ENCODE peak calls at places on chromosomes 1 and 21, in nine cellular contexts. A is PC-9, Q is mammary epithelial cell, R is heart left ventricle, C is upper lobe of right lung, S is AG04450, H is left lung, T is sigmoid colon, U is adrenal gland. J is an unnamed sample. For H3K9me3, the result is how much of the 10 kb centered on the place peaks cover.

GRCh38 chr1:147390185-147390542 is 147.7 kb downstream of the CHD1L start:
- DNase-seq in A (no peak), Q (no peak), R (no peak), C (no peak), S (no peak), H (no peak), T (no peak), U (no peak), J (no peak)

GRCh38 chr1:21165076-21165475 is 11.6 kb downstream of the EIF4G3 start:
- DNase-seq in A (no peak), Q (no peak), R (no peak), C (no peak), S (no peak), H (no peak), T (no peak), U (no peak), J (no peak)

GRCh38 chr1:8047112-8047511 is 21.0 kb upstream of the ERRFI1 start:
- DNase-seq in A (no peak), Q (peak), R (no peak), C (no peak), S (no peak), H (no peak), T (no peak), U (no peak), J (no peak)

GRCh38 chr1:233627823-233628222 is 13.9 kb downstream of the KCNK1 start:
- DNase-seq in A (peak), Q (peak), R (no peak), C (no peak), S (no peak), H (no peak), T (no peak), U (no peak), J (no peak)

GRCh38 chr21:45874716-45875415 is 106.7 kb upstream of the COL6A1 start:
- DNase-seq in A (no peak), Q (no peak), R (no peak), C (peak), S (peak), H (peak), T (peak), U (peak), J (no peak)

GRCh38 chr21:41806773-41807172 is 39.9 kb upstream of the RIPK4 start:
- DNase-seq in A (no peak), Q (no peak), R (no peak), C (no peak), S (no peak), H (no peak), T (no peak), U (no peak), J (no peak)

GRCh38 chr1:220019071-220019470 is 27.2 kb downstream of the EPRS1 start:
- DNase-seq in A (no peak), Q (no peak), R (no peak), C (no peak), S (no peak), H (no peak), T (no peak), U (no peak), J (no peak)

GRCh38 chr1:47756006-47756405 is 241.2 kb downstream of the TRABD2B start:
- DNase-seq in A (no peak), Q (no peak), R (no peak), C (no peak), S (no peak), H (no peak), T (no peak), U (no peak), J (no peak)

GRCh38 chr1:214700381-214700780 is 97.4 kb downstream of the CENPF start:
- DNase-seq in A (no peak), Q (no peak), R (no peak), C (no peak), S (no peak), H (no peak), T (no peak), U (no peak), J (no peak)

GRCh38 chr1:224700915-224701531 is 84.9 kb downstream of the CNIH3 start:
- DNase-seq in A (no peak), Q (no peak), R (no peak), C (no peak), S (no peak), H (no peak), T (no peak), U (no peak), J (no peak)

GRCh38 chr1:161216945-161217712 is 2.0 kb downstream of the FCER1G start:
- DNase-seq in A (no peak), Q (no peak), R (no peak), C (no peak), S (no peak), H (no peak), T (peak), U (peak), J (no peak)

GRCh38 chr21:37683396-37684114 is 232.7 kb downstream of the KCNJ6 start:
- DNase-seq in A (no peak), Q (no peak), R (no peak), C (no peak), S (no peak), H (no peak), T (no peak), U (no peak), J (no peak)

GRCh38 chr1:17149771-17150170 is 30.5 kb upstream of the PADI2 start:
- DNase-seq in A (no peak), Q (no peak), R (no peak), C (no peak), S (no peak), H (no peak), T (no peak), U (no peak), J (no peak)

GRCh38 chr1:29620631-29621030 is 384.3 kb downstream of the PTPRU start:
- DNase-seq in A (no peak), Q (no peak), R (no peak), C (no peak), S (no peak), H (no peak), T (no peak), U (no peak), J (no peak)

GRCh38 chr1:92709738-92710137 is 75.2 kb downstream of the EVI5 start:
- DNase-seq in A (peak), Q (peak), R (no peak), C (no peak), S (peak), H (no peak), T (no peak), U (peak), J (no peak)

GRCh38 chr1:96944743-96945142 is 223.2 kb downstream of the PTBP2 start:
- DNase-seq in A (no peak), Q (no peak), R (no peak), C (no peak), S (no peak), H (no peak), T (no peak), U (no peak), J (no peak)

GRCh38 chr1:243254233-243254926 is 701 bp downstream of the CEP170 start:
- DNase-seq in A (peak), Q (peak), R (peak), C (peak), S (no peak), H (peak), T (peak), U (peak), J (no peak)

GRCh38 chr1:229841230-229841629 is 215.2 kb downstream of the URB2 start:
- DNase-seq in A (no peak), Q (peak), R (no peak), C (no peak), S (no peak), H (no peak), T (no peak), U (no peak), J (no peak)

GRCh38 chr1:179053486-179053885 is 27.8 kb downstream of the FAM20B start:
- DNase-seq in A (no peak), Q (no peak), R (no peak), C (no peak), S (no peak), H (no peak), T (no peak), U (no peak), J (no peak)

GRCh38 chr1:180154003-180154324 is 705 bp upstream of the QSOX1 start:
- DNase-seq in A (no peak), Q (no peak), R (no peak), C (no peak), S (no peak), H (no peak), T (no peak), U (no peak), J (no peak)

GRCh38 chr1:4020411-4020810 is 120.3 kb upstream of the C1orf174 start:
- DNase-seq in A (no peak), Q (no peak), R (no peak), C (no peak), S (no peak), H (peak), T (no peak), U (no peak), J (no peak)

GRCh38 chr1:4022715-4023114 is 122.6 kb upstream of the C1orf174 start:
- DNase-seq in A (no peak), Q (no peak), R (no peak), C (no peak), S (no peak), H (no peak), T (no peak), U (no peak), J (no peak)

GRCh38 chr1:4021895-4022268 is 121.8 kb upstream of the C1orf174 start:
- DNase-seq in A (no peak), Q (no peak), R (no peak), C (no peak), S (no peak), H (no peak), T (no peak), U (no peak), J (no peak)

GRCh38 chr1:4019606-4020331 is 119.7 kb upstream of the C1orf174 start:
- DNase-seq in A (no peak), Q (no peak), R (no peak), C (no peak), S (no peak), H (peak), T (no peak), U (no peak), J (no peak)

GRCh38 chr1:4021153-4021894 is 121.3 kb upstream of the C1orf174 start:
- DNase-seq in A (no peak), Q (no peak), R (no peak), C (no peak), S (no peak), H (peak), T (no peak), U (no peak), J (no peak)
- H3K9me3 ChIP-seq in A (under half), Q (under half), R (under half), C (under half), S (half or more), H (under half), T (under half), U (under half), J (under half)

GRCh38 chr1:31707711-31708110 is 3.9 kb upstream of the COL16A1 start:
- DNase-seq in A (no peak), Q (peak), R (no peak), C (no peak), S (no peak), H (no peak), T (no peak), U (no peak), J (no peak)
- TF ChIP-seq CTCF in A (no peak), Q (peak), R (no peak), C (no peak), S (peak), H (no peak), T (no peak), U (no peak), J (no peak)

GRCh38 chr1:73749996-73750395 is 448.0 kb downstream of the LRRIQ3 start:
- DNase-seq in A (no peak), Q (no peak), R (no peak), C (no peak), S (no peak), H (no peak), T (no peak), U (no peak), J (no peak)
- H3K9me3 ChIP-seq in A (under half), Q (under half), R (under half), C (under half), S (under half), H (under half), T (under half), U (under half), J (under half)

DNA sequence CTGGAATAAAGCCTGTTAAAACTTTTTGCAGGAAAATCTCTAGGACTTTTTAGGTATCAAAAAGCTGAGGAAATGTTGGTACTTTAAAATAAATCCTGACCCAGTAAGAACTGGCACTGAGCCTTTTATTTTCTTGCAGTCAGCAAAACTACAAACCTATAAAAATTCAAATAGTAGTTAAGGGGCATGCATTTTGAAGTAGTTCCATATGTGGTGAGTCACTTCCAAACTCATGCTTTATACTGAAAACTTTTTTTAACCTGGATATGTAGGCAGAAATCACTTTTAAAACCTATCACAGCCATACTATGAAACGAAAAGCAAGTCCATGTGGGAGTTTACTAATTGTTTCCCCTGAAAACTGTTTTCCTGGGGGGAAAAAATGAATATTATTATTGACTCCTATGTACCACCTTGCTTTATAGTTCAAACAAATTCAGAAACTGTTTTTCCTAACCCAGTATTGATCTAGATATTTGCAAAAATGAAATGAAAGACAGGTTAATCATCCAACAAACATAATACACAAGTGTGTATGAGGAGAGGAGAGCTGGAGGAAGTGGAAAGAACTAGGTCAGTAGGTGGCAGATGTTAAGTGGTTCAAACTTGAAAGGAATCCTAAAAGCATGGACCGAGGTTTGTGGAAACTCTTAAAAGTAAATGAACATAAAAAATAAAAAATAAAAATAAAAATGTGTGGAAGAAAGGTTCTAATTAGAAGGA is 30.5 kb downstream of the NRIP1 start:
- DNase-seq in A (no peak), Q (no peak), R (no peak), C (no peak), S (no peak), H (no peak), T (no peak), U (no peak), J (no peak)
- TF ChIP-seq CTCF in A (no peak), Q (no peak), R (no peak), C (no peak), S (peak), H (no peak), T (no peak), U (no peak), J (no peak)

DNA sequence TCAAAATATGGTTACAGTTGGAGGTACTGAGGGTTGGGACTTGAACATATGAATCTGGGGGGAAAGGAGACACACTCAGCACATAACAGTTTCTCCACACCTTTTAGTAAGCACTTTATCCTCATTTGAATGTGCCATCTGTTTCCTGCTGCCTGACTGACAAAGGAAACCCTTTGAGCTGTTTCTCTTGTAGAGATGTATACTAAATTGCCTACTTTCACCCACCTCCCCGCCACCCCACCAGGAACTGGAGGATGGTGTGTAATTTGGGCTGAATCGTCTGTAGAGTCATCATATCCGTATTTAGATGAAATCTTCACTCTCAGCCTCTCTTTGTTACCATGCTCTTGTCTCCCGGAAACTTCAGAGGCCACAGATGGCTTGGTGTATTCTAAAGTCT is 108.2 kb downstream of the KAZN start:
- DNase-seq in A (no peak), Q (no peak), R (no peak), C (no peak), S (no peak), H (no peak), T (no peak), U (no peak), J (no peak)
- H3K9me3 ChIP-seq in A (under half), Q (under half), R (under half), C (under half), S (under half), H (under half), T (under half), U (under half), J (under half)

DNA sequence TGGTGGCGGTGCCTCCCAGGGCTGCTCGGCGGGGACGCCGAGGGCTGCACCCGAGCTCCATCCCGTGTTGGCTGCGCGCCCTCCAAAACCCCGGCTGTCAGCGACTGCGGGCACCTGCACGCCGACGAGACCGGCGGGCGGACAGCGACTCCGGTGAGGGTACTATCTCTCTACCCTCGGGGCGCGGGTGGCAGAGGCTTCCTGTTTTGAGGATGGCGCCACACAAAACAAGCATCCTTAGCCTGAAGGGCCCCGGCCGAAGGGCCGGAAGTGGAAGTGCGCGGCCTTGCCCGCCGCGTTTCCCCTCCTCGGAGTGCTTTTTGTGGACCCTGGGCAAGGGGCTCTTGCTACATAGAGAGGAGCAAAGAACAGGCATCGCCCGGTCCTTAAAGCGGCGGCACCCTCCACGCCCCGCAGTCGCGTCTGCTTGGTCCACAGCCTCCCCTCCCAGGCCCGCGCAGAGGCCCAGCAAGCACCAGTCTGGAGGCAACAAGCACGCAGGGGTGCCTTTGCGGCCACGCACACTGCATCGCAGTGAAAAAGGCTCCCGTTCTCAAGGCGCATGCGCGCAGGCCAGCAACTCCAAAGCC is 560 bp upstream of the COQ8A start:
- DNase-seq in A (no peak), Q (peak), R (peak), C (peak), S (no peak), H (peak), T (peak), U (peak), J (no peak)
- TF ChIP-seq CTCF in A (no peak), Q (no peak), R (no peak), C (no peak), S (no peak), H (no peak), T (no peak), U (no peak), J (no peak)

GRCh38 chr1:49552101-49552500 is 471.7 kb downstream of the AGBL4 start:
- DNase-seq in A (no peak), Q (no peak), R (no peak), C (no peak), S (no peak), H (no peak), T (no peak), U (no peak), J (no peak)

GRCh38 chr1:49556676-49557234 is 467.0 kb downstream of the AGBL4 start:
- DNase-seq in A (no peak), Q (no peak), R (peak), C (no peak), S (no peak), H (peak), T (no peak), U (no peak), J (no peak)
- H3K9me3 ChIP-seq in A (under half), Q (under half), R (under half), C (under half), S (under half), H (under half), T (under half), U (under half), J (under half)

DNA sequence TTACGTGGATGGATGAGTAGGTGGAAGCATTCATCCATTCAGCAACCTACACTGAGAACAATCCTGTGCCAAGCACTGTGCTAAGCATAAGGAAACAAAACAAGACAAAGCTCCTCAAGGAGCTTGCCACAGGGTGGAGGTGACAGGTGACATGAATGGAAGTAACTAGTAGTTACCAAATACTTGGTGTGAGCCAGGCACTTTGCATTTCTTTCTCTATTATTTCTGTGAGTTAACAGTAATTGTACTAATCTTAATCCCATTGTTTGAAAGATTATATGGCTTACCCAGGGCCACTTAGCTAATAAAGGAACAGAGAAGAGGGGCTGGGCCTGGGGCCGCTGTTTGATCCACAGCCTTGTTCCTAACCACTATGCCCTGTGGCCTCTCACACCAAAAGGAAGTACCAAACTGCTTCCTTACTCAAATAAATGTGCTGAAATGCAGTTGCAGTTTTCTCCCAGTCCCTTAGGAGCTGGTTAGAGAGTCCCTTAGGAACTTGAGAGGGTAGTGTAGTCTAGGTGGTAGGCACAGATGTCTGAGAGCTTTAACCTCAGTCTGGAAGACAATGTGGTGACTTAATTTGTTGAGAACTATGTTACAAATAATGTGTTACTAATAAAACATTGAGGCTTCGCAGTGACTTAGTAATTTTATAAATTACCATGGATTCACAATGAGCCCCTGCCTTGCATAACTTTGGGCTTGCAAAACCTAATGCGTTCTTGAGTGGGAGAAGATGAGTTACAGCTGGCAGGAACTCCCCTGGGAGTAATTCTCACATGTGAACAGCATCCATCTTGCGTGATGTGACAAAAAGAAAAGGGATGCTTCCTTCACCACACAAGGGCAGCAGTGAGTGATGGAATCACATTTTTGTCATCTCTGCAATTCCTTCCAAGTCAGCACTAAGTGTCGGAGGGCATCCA is 69.8 kb downstream of the MPZL1 start:
- DNase-seq in A (no peak), Q (no peak), R (no peak), C (no peak), S (peak), H (no peak), T (peak), U (peak), J (no peak)
- TF ChIP-seq CTCF in A (no peak), Q (no peak), R (no peak), C (no peak), S (peak), H (no peak), T (no peak), U (no peak), J (no peak)

GRCh38 chr1:49229555-49229954 is 452.9 kb upstream of the BEND5 start:
- DNase-seq in A (no peak), Q (peak), R (no peak), C (no peak), S (no peak), H (no peak), T (no peak), U (no peak), J (no peak)

GRCh38 chr1:49226758-49227157 is 450.1 kb upstream of the BEND5 start:
- DNase-seq in A (no peak), Q (peak), R (no peak), C (no peak), S (no peak), H (no peak), T (no peak), U (peak), J (no peak)

GRCh38 chr1:49225464-49225863 is 448.8 kb upstream of the BEND5 start:
- DNase-seq in A (no peak), Q (no peak), R (no peak), C (no peak), S (no peak), H (no peak), T (no peak), U (no peak), J (no peak)
- H3K9me3 ChIP-seq in A (under half), Q (under half), R (under half), C (under half), S (under half), H (under half), T (under half), U (under half), J (under half)

GRCh38 chr1:81023187-81023724 is 777.5 kb upstream of the ADGRL2 start:
- DNase-seq in A (no peak), Q (no peak), R (no peak), C (no peak), S (no peak), H (no peak), T (no peak), U (no peak), J (no peak)
- TF ChIP-seq CTCF in A (no peak), Q (no peak), R (no peak), C (no peak), S (no peak), H (no peak), T (no peak), U (no peak), J (no peak)

J was measured in esophagus squamous epithelium.